ENCODE peak calls at places on chromosome 16, in eight cellular contexts. D is nephron progenitor cell, C is HFF-Myc, L is progenitor cell of endocrine pancreas, V is coronary artery, F is AG09319, X is lung, A is GM20000. R is an unnamed sample.

GRCh38 chr16:4213721-4214120 is 28.2 kb downstream of the SRL start:
- DNase-seq in D (no peak), C (no peak), L (no peak), V (no peak), F (no peak), X (no peak), A (no peak), R (no peak)

GRCh38 chr16:65965632-65966031 is 400.9 kb upstream of the CDH5 start:
- DNase-seq in D (no peak), C (no peak), L (no peak), V (no peak), F (no peak), X (no peak), A (no peak), R (no peak)

GRCh38 chr16:24966031-24966430 is 49.1 kb downstream of the ARHGAP17 start:
- DNase-seq in D (no peak), C (no peak), L (no peak), V (no peak), F (no peak), X (no peak), A (no peak), R (no peak)

GRCh38 chr16:19861069-19861468 is 23.6 kb downstream of the GPRC5B start:
- DNase-seq in D (no peak), C (no peak), L (no peak), V (no peak), F (no peak), X (no peak), A (no peak), R (no peak)

GRCh38 chr16:68257251-68257905 is 6.9 kb upstream of the SLC7A6 start:
- DNase-seq in D (no peak), C (no peak), L (no peak), V (no peak), F (no peak), X (no peak), A (peak; percentile 80), R (no peak)

GRCh38 chr16:9062301-9062700 is 29.1 kb upstream of the HAPSTR1 start:
- DNase-seq in D (no peak), C (no peak), L (no peak), V (no peak), F (no peak), X (no peak), A (no peak), R (no peak)

GRCh38 chr16:81745704-81746558 is 33.2 kb upstream of the PLCG2 start:
- DNase-seq in D (peak; percentile 62), C (no peak), L (peak; percentile 35), V (no peak), F (no peak), X (peak; percentile 81), A (peak; percentile 78), R (peak; percentile 87)

GRCh38 chr16:48608871-48609452 is 1.0 kb downstream of the N4BP1 start:
- DNase-seq in D (peak; percentile 37), C (no peak), L (no peak), V (no peak), F (no peak), X (no peak), A (peak; percentile 40), R (no peak)

GRCh38 chr16:51710930-51711563 is 560.0 kb upstream of the SALL1 start:
- DNase-seq in D (no peak), C (no peak), L (no peak), V (no peak), F (no peak), X (no peak), A (no peak), R (no peak)

GRCh38 chr16:89842471-89843408 is 14.5 kb downstream of the SPIRE2 start:
- DNase-seq in D (no peak), C (peak; percentile 42), L (no peak), V (no peak), F (no peak), X (no peak), A (no peak), R (no peak)

GRCh38 chr16:89845417-89845816 is 17.1 kb downstream of the SPIRE2 start:
- DNase-seq in D (no peak), C (no peak), L (no peak), V (no peak), F (no peak), X (no peak), A (peak; percentile 56), R (no peak)

GRCh38 chr16:85667841-85668413 is 20.8 kb downstream of the GINS2 start:
- DNase-seq in D (no peak), C (no peak), L (no peak), V (no peak), F (no peak), X (no peak), A (no peak), R (no peak)

GRCh38 chr16:85888405-85889331 is 10.3 kb upstream of the IRF8 start:
- DNase-seq in D (no peak), C (peak; percentile 35), L (no peak), V (no peak), F (no peak), X (no peak), A (peak; percentile 78), R (no peak)

GRCh38 chr16:30588651-30589050 is 3.2 kb upstream of the ZNF785 start:
- DNase-seq in D (no peak), C (no peak), L (no peak), V (no peak), F (no peak), X (no peak), A (no peak), R (no peak)

GRCh38 chr16:69711115-69711740 is 15.1 kb downstream of the NQO1 start:
- DNase-seq in D (no peak), C (peak; percentile 45), L (no peak), V (no peak), F (no peak), X (peak; percentile 81), A (no peak), R (peak; percentile 23)

GRCh38 chr16:25699069-25699468 is 7.3 kb downstream of the HS3ST4 start:
- DNase-seq in D (no peak), C (no peak), L (no peak), V (no peak), F (no peak), X (no peak), A (no peak), R (no peak)

DNA sequence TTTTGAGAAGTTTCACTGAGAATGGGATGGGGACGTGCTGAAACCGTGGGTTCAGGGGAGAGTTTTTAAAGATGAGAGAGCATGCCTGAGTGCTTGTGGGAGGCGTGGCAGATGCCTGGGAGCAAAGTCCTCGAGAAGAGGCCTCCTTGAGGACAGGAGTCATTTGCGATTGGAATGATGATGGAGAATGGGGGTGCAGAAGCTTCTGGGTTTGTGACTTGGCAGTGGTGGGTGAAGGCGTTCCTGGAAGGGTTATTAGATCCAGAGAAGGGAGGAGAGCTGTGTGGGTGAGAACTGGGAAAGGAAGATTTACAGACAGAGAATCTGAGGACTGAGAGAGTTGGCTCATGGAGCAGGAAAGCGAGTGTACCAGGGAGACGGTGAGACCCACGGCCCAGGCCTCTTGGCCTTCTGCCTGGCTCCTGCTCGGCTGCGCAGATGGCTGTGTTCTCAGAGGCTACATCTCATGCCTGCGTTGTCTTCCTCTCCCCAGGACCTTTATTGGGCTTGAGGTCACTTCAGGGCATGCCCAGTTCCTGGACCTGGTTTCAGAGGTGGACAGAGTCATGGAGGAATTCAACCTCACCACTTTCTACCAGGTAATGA is 8.6 kb upstream of the MMP15 start:
- DNase-seq in D (no peak), C (no peak), L (no peak), V (no peak), F (no peak), X (no peak), A (no peak), R (no peak)
- TF ChIP-seq CTCF in D (no peak), C (no peak), L (no peak), V (no peak), F (no peak), X (no peak), A (no peak), R (no peak)

GRCh38 chr16:74577882-74578366 is 29.0 kb downstream of the GLG1 start:
- DNase-seq in D (no peak), C (peak; percentile 29), L (no peak), V (no peak), F (no peak), X (no peak), A (peak; percentile 36), R (no peak)

GRCh38 chr16:74575805-74576643 is 30.9 kb downstream of the GLG1 start:
- DNase-seq in D (no peak), C (no peak), L (no peak), V (no peak), F (no peak), X (no peak), A (no peak), R (no peak)

GRCh38 chr16:74573622-74574021 is 33.3 kb downstream of the GLG1 start:
- DNase-seq in D (no peak), C (no peak), L (no peak), V (no peak), F (no peak), X (no peak), A (no peak), R (no peak)

GRCh38 chr16:74574146-74574545 is 32.8 kb downstream of the GLG1 start:
- DNase-seq in D (no peak), C (no peak), L (no peak), V (no peak), F (no peak), X (no peak), A (no peak), R (no peak)

GRCh38 chr16:74575175-74575804 is 31.6 kb downstream of the GLG1 start:
- DNase-seq in D (no peak), C (no peak), L (no peak), V (no peak), F (no peak), X (no peak), A (no peak), R (no peak)
- TF ChIP-seq CTCF in D (no peak), C (no peak), L (no peak), V (no peak), F (no peak), X (no peak), A (no peak), R (no peak)

GRCh38 chr16:62709856-62710255 is 673.6 kb upstream of the CDH8 start:
- DNase-seq in D (no peak), C (no peak), L (no peak), V (no peak), F (no peak), X (no peak), A (no peak), R (no peak)

GRCh38 chr16:62715701-62716100 is 679.5 kb upstream of the CDH8 start:
- DNase-seq in D (no peak), C (no peak), L (no peak), V (no peak), F (no peak), X (no peak), A (no peak), R (no peak)

DNA sequence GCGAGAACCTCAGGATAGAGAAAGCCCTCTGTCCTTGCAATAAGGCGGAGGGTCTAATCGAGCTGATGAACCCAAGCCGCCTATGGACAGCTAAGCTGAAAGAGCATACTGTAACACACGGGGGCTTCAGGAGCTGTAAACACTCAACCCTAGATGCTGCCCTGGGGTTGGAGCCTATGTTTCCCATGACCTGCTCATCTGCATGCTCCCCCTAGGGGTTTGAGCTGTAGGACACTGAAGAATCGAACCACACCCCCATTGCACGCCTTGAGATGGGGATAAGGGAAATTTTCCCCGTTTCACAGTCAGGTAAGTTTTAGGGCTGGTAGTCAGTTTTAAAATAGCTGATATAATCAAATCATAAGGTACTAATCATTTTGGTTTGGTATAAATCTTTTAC is 675.6 kb upstream of the CDH8 start:
- DNase-seq in D (no peak), C (no peak), L (no peak), V (no peak), F (no peak), X (no peak), A (no peak), R (no peak)
- TF ChIP-seq CTCF in D (no peak), C (no peak), L (no peak), V (no peak), F (no peak), X (no peak), A (no peak), R (no peak)

GRCh38 chr16:1964046-1964505 is 550 bp downstream of the RPS2 start:
- DNase-seq in D (no peak), C (no peak), L (no peak), V (no peak), F (no peak), X (no peak), A (no peak), R (no peak)
- TF ChIP-seq CTCF in D (no peak), C (no peak), L (peak; percentile 22), V (no peak), F (no peak), X (no peak), A (peak; percentile 35), R (peak; percentile 13)